ENCODE peak calls at places on chromosomes 1 and 21, in nine cellular contexts. S is stimulated activated CD4-positive, alpha-beta T cell treated with anti-CD3 and anti-CD28 coated beads, Interleukin-2, amount 100 ng/mL, for 48 hours; T is adrenal gland; R is retinal pigment epithelial cell; X is NCI-H774; Q is stimulated activated naive CD8-positive, alpha-beta T cell treated with anti-CD3 and anti-CD28 coated beads, Interleukin-15, Interleukin-2, amounts not matched to agents 100 U/mL and 50 U/mL, for 24 hours; I is hypothalamus; U is sigmoid colon; N is RCC 7860. B is an unnamed sample.
A peak's percentile ranks its signal among the peaks of the same experiment; 100 is the strongest.

GRCh38 chr1:28878796-28879195 is 35.6 kb upstream of the EPB41 start:
- DNase-seq in I (no peak), U (no peak), R (no peak), T (no peak), S (no peak), Q (no peak), N (no peak), X (no peak), B (no peak)

GRCh38 chr1:221886311-221887090 is 144.6 kb upstream of the DUSP10 start:
- DNase-seq in N (peak; percentile 91), U (no peak), S (no peak), Q (no peak), T (no peak), I (no peak), R (no peak), X (no peak), B (no peak)

GRCh38 chr21:37032877-37033471 is 26.5 kb downstream of the RIPPLY3 start:
- DNase-seq in X (no peak), R (no peak), S (no peak), Q (no peak), I (no peak), U (peak; percentile 71), T (peak; percentile 66), N (peak; percentile 70), B (no peak)

GRCh38 chr1:165854101-165854845 is 26.9 kb downstream of the UCK2 start:
- DNase-seq in Q (no peak), X (no peak), R (peak; percentile 33), I (no peak), T (no peak), U (no peak), S (no peak), N (peak; percentile 95), B (no peak)

GRCh38 chr1:83818916-83819315 is 180.0 kb downstream of the TTLL7 start:
- DNase-seq in U (no peak), R (no peak), S (no peak), X (no peak), T (no peak), N (no peak), Q (no peak), I (no peak), B (no peak)

GRCh38 chr1:229803601-229804217 is 177.7 kb downstream of the URB2 start:
- DNase-seq in Q (no peak), U (no peak), S (no peak), R (no peak), T (no peak), N (no peak), X (no peak), I (no peak), B (no peak)

GRCh38 chr1:37513795-37514349 is 694 bp downstream of the MEAF6 start:
- DNase-seq in R (no peak), U (no peak), Q (peak; percentile 72), T (peak; percentile 61), X (peak; percentile 56), I (peak; percentile 7), N (no peak), S (peak; percentile 48), B (no peak)

GRCh38 chr1:111733996-111734369 is 5.2 kb downstream of the INKA2 start:
- DNase-seq in R (no peak), X (no peak), S (no peak), I (no peak), N (no peak), U (no peak), Q (no peak), T (no peak), B (no peak)

GRCh38 chr1:91133240-91133639 is 111.4 kb upstream of the ZNF644 start:
- DNase-seq in N (no peak), X (no peak), I (no peak), U (no peak), S (no peak), Q (no peak), R (no peak), T (no peak), B (no peak)

GRCh38 chr1:15749399-15750291 is 7.3 kb downstream of the TMEM82 start:
- DNase-seq in T (peak; percentile 70), I (no peak), N (no peak), X (no peak), S (no peak), U (no peak), Q (no peak), R (no peak), B (no peak)

B was measured in substantia nigra.